ENCODE peak calls at places on chromosomes 5 and 9, in four cellular contexts. J, E, P and K are unnamed samples.

GRCh38 chr5:150412319-150413175 is at the start of gene CD74:
- DNase-seq in J (peak; percentile 72), E (peak; percentile 65), P (peak; percentile 81), K (peak; percentile 20)

GRCh38 chr9:18596920-18597319 is 123.0 kb downstream of the ADAMTSL1 start:
- DNase-seq in J (no peak), E (no peak), P (no peak), K (peak; percentile 77)

GRCh38 chr9:83986765-83987401 is 6.3 kb downstream of the RMI1 start:
- DNase-seq in J (no peak), E (no peak), P (no peak), K (peak; percentile 37)

GRCh38 chr9:87276327-87276841 is 221.3 kb upstream of the DAPK1 start:
- DNase-seq in J (no peak), E (no peak), P (no peak), K (peak; percentile 73)

GRCh38 chr9:109258619-109259321 is 62.1 kb downstream of the EPB41L4B start:
- DNase-seq in J (peak; percentile 65), E (peak; percentile 24), P (peak; percentile 69), K (no peak)

GRCh38 chr9:35749515-35750255 is 598 bp downstream of the RGP1 start:
- DNase-seq in J (peak; percentile 59), E (no peak), P (peak; percentile 51), K (no peak)

GRCh38 chr5:146291421-146292074 is 47.1 kb upstream of the POU4F3 start:
- DNase-seq in J (peak; percentile 60), E (peak; percentile 62), P (no peak), K (peak; percentile 33)

GRCh38 chr9:114264806-114265550 is 57.9 kb upstream of the ORM1 start:
- DNase-seq in J (no peak), E (no peak), P (no peak), K (no peak)

GRCh38 chr9:114592356-114592755 is 4.8 kb downstream of the ATP6V1G1 start:
- DNase-seq in J (peak; percentile 38), E (no peak), P (no peak), K (peak; percentile 49)

GRCh38 chr9:107243757-107244156 is 39.3 kb upstream of the RAD23B start:
- DNase-seq in J (peak; percentile 90), E (no peak), P (no peak), K (peak; percentile 83)

GRCh38 chr9:13726746-13727145 is 447.3 kb upstream of the MPDZ start:
- DNase-seq in J (no peak), E (no peak), P (no peak), K (no peak)

GRCh38 chr9:80359941-80360881 is 788.4 kb downstream of the TLE4 start:
- DNase-seq in J (no peak), E (no peak), P (no peak), K (no peak)

GRCh38 chr5:16970826-16971225 is 34.7 kb upstream of the MYO10 start:
- DNase-seq in J (no peak), E (no peak), P (no peak), K (peak; percentile 60)

GRCh38 chr9:69379250-69379982 is 54.4 kb downstream of the ENTREP1 start:
- DNase-seq in J (peak; percentile 76), E (no peak), P (no peak), K (peak; percentile 51)

GRCh38 chr5:107516452-107517184 is 154.1 kb downstream of the EFNA5 start:
- DNase-seq in J (no peak), E (no peak), P (no peak), K (peak; percentile 17)

GRCh38 chr5:107515521-107515920 is 155.2 kb downstream of the EFNA5 start:
- DNase-seq in J (no peak), E (no peak), P (no peak), K (no peak)

GRCh38 chr5:107514305-107514704 is 156.4 kb downstream of the EFNA5 start:
- DNase-seq in J (no peak), E (no peak), P (no peak), K (peak; percentile 28)

GRCh38 chr5:107512029-107512428 is 158.7 kb downstream of the EFNA5 start:
- DNase-seq in J (peak; percentile 55), E (peak; percentile 68), P (peak; percentile 72), K (no peak)

DNA sequence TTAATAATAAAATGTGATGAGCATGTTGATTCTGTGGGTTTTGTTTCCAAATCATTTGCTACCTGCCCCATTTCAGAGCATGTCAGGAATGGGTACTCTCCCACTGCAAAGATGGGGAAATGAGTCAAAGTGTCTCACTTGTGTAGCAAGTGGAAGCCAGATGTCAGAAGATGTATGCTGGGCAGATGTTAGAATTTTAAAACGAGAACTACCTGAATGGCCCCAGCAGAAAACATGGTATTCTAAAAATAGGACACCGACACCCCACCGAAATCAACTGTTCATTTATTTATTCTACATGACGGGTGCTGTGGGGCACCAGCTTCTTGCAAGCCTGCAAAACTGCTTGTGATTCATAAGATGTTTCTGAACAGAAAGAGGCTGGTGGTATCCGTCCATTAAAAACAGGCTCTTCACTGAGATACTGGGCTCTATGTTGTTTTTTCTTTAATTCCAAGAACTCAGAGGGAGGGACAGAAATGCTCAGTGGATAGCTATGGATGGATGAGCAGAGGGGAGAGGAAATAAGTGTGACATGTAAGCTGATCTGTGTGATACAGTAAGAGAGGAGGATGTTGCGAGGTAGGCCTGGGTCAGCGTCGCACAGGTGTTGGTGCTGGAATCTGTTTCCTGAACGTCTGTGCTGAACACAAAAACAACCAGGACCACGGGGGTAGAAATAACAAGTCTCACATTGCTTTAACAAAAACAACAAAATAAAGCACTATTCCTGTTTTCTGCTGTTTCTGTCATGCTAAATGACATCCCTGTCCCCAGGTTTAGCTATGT is 157.2 kb downstream of the EFNA5 start:
- DNase-seq in J (no peak), E (no peak), P (no peak), K (no peak)
- H3K4ac ChIP-seq in J (no peak overlapping the region), E (no peak overlapping the region), P (no peak overlapping the region), K (no peak overlapping the region)

GRCh38 chr5:159884917-159885620 is 31.2 kb upstream of the ADRA1B start:
- DNase-seq in J (no peak), E (no peak), P (no peak), K (peak; percentile 33)
- H3K4ac ChIP-seq in J (no peak overlapping the region), E (no peak overlapping the region), P (no peak overlapping the region), K (no peak overlapping the region)

GRCh38 chr9:125747053-125747764 is at the start of gene PBX3:
- DNase-seq in J (peak; percentile 74), E (peak; percentile 70), P (no peak), K (no peak)
- H3K4ac ChIP-seq in J (peak within 1 kb of the TSS; percentile 88), E (no peak within 1 kb of the TSS), P (no peak within 1 kb of the TSS), K (peak within 1 kb of the TSS; percentile 88)

GRCh38 chr9:75457474-75458011 is 369.2 kb downstream of the OSTF1 start:
- DNase-seq in J (peak; percentile 14), E (no peak), P (no peak), K (no peak)

GRCh38 chr9:75452512-75452911 is 364.2 kb downstream of the OSTF1 start:
- DNase-seq in J (no peak), E (no peak), P (no peak), K (no peak)

GRCh38 chr9:75454043-75454442 is 365.7 kb downstream of the OSTF1 start:
- DNase-seq in J (no peak), E (no peak), P (no peak), K (no peak)

GRCh38 chr9:75455444-75455921 is 367.2 kb downstream of the OSTF1 start:
- DNase-seq in J (no peak), E (no peak), P (no peak), K (peak; percentile 1)

DNA sequence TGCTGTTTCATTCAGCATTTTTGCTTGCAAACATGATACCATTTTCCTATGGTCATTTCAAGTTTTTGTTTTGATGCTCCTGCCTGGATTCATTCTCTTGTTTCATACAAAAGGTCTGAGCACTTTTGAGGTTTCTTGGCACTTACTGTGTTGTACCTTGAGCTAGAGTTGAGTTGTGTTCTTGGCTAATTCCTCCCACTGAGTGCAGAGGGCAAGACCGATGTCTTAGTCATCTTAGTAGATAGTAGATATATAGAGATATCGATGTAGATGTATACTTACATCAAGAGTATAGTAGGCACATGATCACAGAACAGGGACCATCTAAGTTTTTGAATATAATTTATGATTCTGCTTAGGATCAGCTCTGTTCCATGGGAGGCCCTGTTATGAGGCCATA is 366.6 kb downstream of the OSTF1 start:
- DNase-seq in J (no peak), E (no peak), P (no peak), K (no peak)
- H3K4ac ChIP-seq in J (no peak overlapping the region), E (no peak overlapping the region), P (no peak overlapping the region), K (no peak overlapping the region)

DNA sequence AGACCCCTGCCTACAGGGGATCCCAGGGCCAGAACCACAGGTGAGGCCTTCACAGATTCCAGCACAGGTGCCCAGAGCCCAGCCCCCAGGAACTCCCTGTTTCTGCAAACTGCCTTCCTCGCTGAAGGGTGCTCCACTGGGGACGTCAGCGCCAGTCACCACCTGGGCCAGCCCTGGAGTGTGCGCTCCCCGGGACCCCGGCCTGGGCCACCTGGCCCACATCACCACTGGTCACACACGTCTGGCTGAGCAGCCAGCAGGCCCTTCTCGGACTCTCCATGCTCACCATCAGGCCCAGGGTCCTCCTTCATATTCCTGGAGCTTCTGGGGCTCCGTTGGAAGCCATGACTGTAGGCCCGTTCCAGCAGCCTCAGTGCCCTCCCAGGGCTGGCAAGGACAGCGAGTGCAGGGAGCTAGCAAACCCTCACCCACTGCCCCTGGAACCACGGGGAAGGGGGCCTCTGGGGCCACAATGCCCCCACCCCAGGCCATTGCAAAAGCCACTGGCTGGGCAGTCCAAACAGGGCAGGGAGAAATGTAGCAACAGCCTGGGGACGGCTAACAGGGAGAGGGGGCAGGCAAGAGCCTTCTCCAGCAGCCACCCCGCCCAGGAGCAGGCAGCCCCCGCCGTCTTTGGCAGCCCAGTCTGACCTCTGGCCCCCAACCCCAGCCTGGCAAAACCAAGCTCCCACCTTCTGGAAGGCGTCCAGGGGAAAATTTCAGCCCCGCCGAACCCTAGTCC is 1.3 kb downstream of the AGPAT2 start:
- DNase-seq in J (no peak), E (no peak), P (no peak), K (no peak)
- H3K4ac ChIP-seq in J (no peak overlapping the region), E (no peak overlapping the region), P (no peak overlapping the region), K (peak overlapping the region; percentile 43)